ENCODE peak calls at places on chromosomes 4 and X, in eight cellular contexts. One of them, this sample, is unnamed.

GRCh38 chrX:72271091-72271490 is 6.0 kb downstream of the RPS4X start:
- DNase-seq in endothelial cell: no peak
- DNase-seq in DND-41: no peak
- DNase-seq in body of pancreas: no peak
- DNase-seq in GM10248: no peak
- DNase-seq in endothelial cell of umbilical vein: no peak
- DNase-seq in astrocyte of the cerebellum: no peak
- DNase-seq in WTC11: no peak
- DNase-seq in this sample: no peak

GRCh38 chr4:3861720-3862639 is 95.8 kb downstream of the ADRA2C start:
- DNase-seq in WTC11: peak; percentile 11
- DNase-seq in DND-41: no peak
- DNase-seq in GM10248: no peak
- DNase-seq in endothelial cell of umbilical vein: no peak
- DNase-seq in endothelial cell: no peak
- DNase-seq in astrocyte of the cerebellum: no peak
- DNase-seq in body of pancreas: no peak
- DNase-seq in this sample: no peak

GRCh38 chr4:48315728-48316630 is 25.4 kb upstream of the SLAIN2 start:
- DNase-seq in endothelial cell of umbilical vein: peak; percentile 64
- DNase-seq in GM10248: peak; percentile 60
- DNase-seq in endothelial cell: peak; percentile 23
- DNase-seq in DND-41: peak; percentile 20
- DNase-seq in WTC11: peak; percentile 16
- DNase-seq in astrocyte of the cerebellum: no peak
- DNase-seq in body of pancreas: no peak
- DNase-seq in this sample: no peak

GRCh38 chrX:13338985-13339384 is 19.1 kb upstream of the ATXN3L start:
- DNase-seq in DND-41: no peak
- DNase-seq in GM10248: no peak
- DNase-seq in body of pancreas: no peak
- DNase-seq in WTC11: no peak
- DNase-seq in astrocyte of the cerebellum: no peak
- DNase-seq in endothelial cell of umbilical vein: no peak
- DNase-seq in endothelial cell: no peak
- DNase-seq in this sample: no peak

GRCh38 chr4:153497091-153497531 is 31.0 kb downstream of the TMEM131L start:
- DNase-seq in astrocyte of the cerebellum: no peak
- DNase-seq in endothelial cell of umbilical vein: peak; percentile 43
- DNase-seq in WTC11: no peak
- DNase-seq in GM10248: no peak
- DNase-seq in body of pancreas: no peak
- DNase-seq in DND-41: no peak
- DNase-seq in endothelial cell: no peak
- DNase-seq in this sample: no peak

GRCh38 chr4:31104033-31104432 is 383.9 kb downstream of the PCDH7 start:
- DNase-seq in endothelial cell: no peak
- DNase-seq in endothelial cell of umbilical vein: no peak
- DNase-seq in astrocyte of the cerebellum: no peak
- DNase-seq in GM10248: no peak
- DNase-seq in DND-41: no peak
- DNase-seq in WTC11: no peak
- DNase-seq in body of pancreas: no peak
- DNase-seq in this sample: no peak

GRCh38 chr4:152189451-152190179 is 346.3 kb downstream of the FBXW7 start:
- DNase-seq in endothelial cell of umbilical vein: no peak
- DNase-seq in endothelial cell: no peak
- DNase-seq in DND-41: peak; percentile 69
- DNase-seq in GM10248: peak; percentile 30
- DNase-seq in body of pancreas: no peak
- DNase-seq in astrocyte of the cerebellum: no peak
- DNase-seq in WTC11: no peak
- DNase-seq in this sample: peak; percentile 14

GRCh38 chr4:95360911-95361695 is 187.7 kb downstream of the UNC5C start:
- DNase-seq in astrocyte of the cerebellum: no peak
- DNase-seq in GM10248: no peak
- DNase-seq in body of pancreas: no peak
- DNase-seq in DND-41: no peak
- DNase-seq in endothelial cell: no peak
- DNase-seq in WTC11: no peak
- DNase-seq in endothelial cell of umbilical vein: no peak
- DNase-seq in this sample: no peak

GRCh38 chrX:31223817-31224216 is 152.0 kb upstream of the FTHL17 start:
- DNase-seq in DND-41: no peak
- DNase-seq in WTC11: no peak
- DNase-seq in endothelial cell of umbilical vein: peak; percentile 36
- DNase-seq in GM10248: peak; percentile 19
- DNase-seq in astrocyte of the cerebellum: no peak
- DNase-seq in endothelial cell: no peak
- DNase-seq in body of pancreas: no peak
- DNase-seq in this sample: no peak

GRCh38 chrX:20362268-20363002 is 95.7 kb upstream of the RPS6KA3 start:
- DNase-seq in GM10248: no peak
- DNase-seq in astrocyte of the cerebellum: no peak
- DNase-seq in endothelial cell: no peak
- DNase-seq in DND-41: no peak
- DNase-seq in WTC11: no peak
- DNase-seq in body of pancreas: peak; percentile 26
- DNase-seq in endothelial cell of umbilical vein: peak; percentile 46
- DNase-seq in this sample: no peak

GRCh38 chr4:32752962-32753361 is 2032.8 kb downstream of the PCDH7 start:
- DNase-seq in DND-41: no peak
- DNase-seq in endothelial cell: no peak
- DNase-seq in GM10248: no peak
- DNase-seq in body of pancreas: no peak
- DNase-seq in WTC11: no peak
- DNase-seq in astrocyte of the cerebellum: no peak
- DNase-seq in endothelial cell of umbilical vein: no peak
- DNase-seq in this sample: no peak

GRCh38 chrX:154000051-154000450 is 19.7 kb downstream of the IRAK1 start:
- DNase-seq in endothelial cell: no peak
- DNase-seq in WTC11: no peak
- DNase-seq in astrocyte of the cerebellum: no peak
- DNase-seq in endothelial cell of umbilical vein: no peak
- DNase-seq in body of pancreas: no peak
- DNase-seq in DND-41: no peak
- DNase-seq in GM10248: no peak
- DNase-seq in this sample: no peak

GRCh38 chrX:154378059-154378798 is 866 bp upstream of the EMD start:
- DNase-seq in endothelial cell: peak; percentile 16
- DNase-seq in DND-41: peak; percentile 98
- DNase-seq in GM10248: peak; percentile 81
- DNase-seq in endothelial cell of umbilical vein: peak; percentile 70
- DNase-seq in WTC11: peak; percentile 29
- DNase-seq in body of pancreas: peak; percentile 67
- DNase-seq in astrocyte of the cerebellum: no peak
- DNase-seq in this sample: no peak

GRCh38 chr4:74375824-74376426 is 11.0 kb downstream of the EREG start:
- DNase-seq in endothelial cell: no peak
- DNase-seq in GM10248: no peak
- DNase-seq in astrocyte of the cerebellum: no peak
- DNase-seq in DND-41: no peak
- DNase-seq in endothelial cell of umbilical vein: no peak
- DNase-seq in WTC11: no peak
- DNase-seq in body of pancreas: no peak
- DNase-seq in this sample: no peak

GRCh38 chr4:16169491-16169890 is 56.8 kb downstream of the TAPT1 start:
- DNase-seq in WTC11: no peak
- DNase-seq in GM10248: no peak
- DNase-seq in astrocyte of the cerebellum: no peak
- DNase-seq in endothelial cell of umbilical vein: peak; percentile 37
- DNase-seq in DND-41: no peak
- DNase-seq in endothelial cell: no peak
- DNase-seq in body of pancreas: no peak
- DNase-seq in this sample: no peak

GRCh38 chrX:149962859-149963757 is 24.8 kb upstream of the EOLA2 start:
- DNase-seq in astrocyte of the cerebellum: peak; percentile 24
- DNase-seq in GM10248: peak; percentile 23
- DNase-seq in endothelial cell: peak; percentile 31
- DNase-seq in DND-41: peak; percentile 47
- DNase-seq in body of pancreas: peak; percentile 52
- DNase-seq in endothelial cell of umbilical vein: peak; percentile 59
- DNase-seq in WTC11: peak; percentile 24
- DNase-seq in this sample: peak; percentile 33

GRCh38 chrX:124555036-124555595 is 208.8 kb downstream of the SH2D1A start:
- DNase-seq in GM10248: no peak
- DNase-seq in DND-41: no peak
- DNase-seq in WTC11: no peak
- DNase-seq in astrocyte of the cerebellum: peak; percentile 1
- DNase-seq in endothelial cell: no peak
- DNase-seq in endothelial cell of umbilical vein: no peak
- DNase-seq in body of pancreas: no peak
- DNase-seq in this sample: no peak

GRCh38 chrX:54246866-54247265 is 63.8 kb upstream of the FAM120C start:
- DNase-seq in DND-41: no peak
- DNase-seq in GM10248: no peak
- DNase-seq in astrocyte of the cerebellum: no peak
- DNase-seq in WTC11: no peak
- DNase-seq in body of pancreas: no peak
- DNase-seq in endothelial cell of umbilical vein: no peak
- DNase-seq in endothelial cell: no peak
- DNase-seq in this sample: no peak

GRCh38 chrX:54248309-54248708 is 65.3 kb upstream of the FAM120C start:
- DNase-seq in WTC11: no peak
- DNase-seq in GM10248: peak; percentile 12
- DNase-seq in endothelial cell: no peak
- DNase-seq in endothelial cell of umbilical vein: peak; percentile 18
- DNase-seq in body of pancreas: no peak
- DNase-seq in DND-41: no peak
- DNase-seq in astrocyte of the cerebellum: no peak
- DNase-seq in this sample: no peak
- TF ChIP-seq CTCF in WTC11: no peak
- TF ChIP-seq CTCF in GM10248: peak; percentile 25
- TF ChIP-seq CTCF in endothelial cell: no peak
- TF ChIP-seq CTCF in endothelial cell of umbilical vein: no peak
- TF ChIP-seq CTCF in body of pancreas: peak; percentile 33
- TF ChIP-seq CTCF in DND-41: peak; percentile 42
- TF ChIP-seq CTCF in astrocyte of the cerebellum: peak; percentile 26
- TF ChIP-seq CTCF in this sample: no peak

GRCh38 chr4:52617467-52618017 is 41.6 kb downstream of the USP46 start:
- DNase-seq in astrocyte of the cerebellum: no peak
- DNase-seq in endothelial cell: no peak
- DNase-seq in DND-41: no peak
- DNase-seq in body of pancreas: no peak
- DNase-seq in WTC11: no peak
- DNase-seq in endothelial cell of umbilical vein: no peak
- DNase-seq in GM10248: no peak
- DNase-seq in this sample: no peak

GRCh38 chr4:52606766-52607165 is 52.3 kb downstream of the USP46 start:
- DNase-seq in WTC11: no peak
- DNase-seq in endothelial cell of umbilical vein: no peak
- DNase-seq in body of pancreas: no peak
- DNase-seq in astrocyte of the cerebellum: no peak
- DNase-seq in DND-41: no peak
- DNase-seq in GM10248: no peak
- DNase-seq in endothelial cell: no peak
- DNase-seq in this sample: no peak

GRCh38 chr4:52614241-52614640 is 44.9 kb downstream of the USP46 start:
- DNase-seq in endothelial cell: no peak
- DNase-seq in WTC11: no peak
- DNase-seq in GM10248: no peak
- DNase-seq in body of pancreas: no peak
- DNase-seq in endothelial cell of umbilical vein: no peak
- DNase-seq in DND-41: no peak
- DNase-seq in astrocyte of the cerebellum: no peak
- DNase-seq in this sample: no peak

GRCh38 chr4:52611030-52611555 is 48.0 kb downstream of the USP46 start:
- DNase-seq in DND-41: no peak
- DNase-seq in astrocyte of the cerebellum: no peak
- DNase-seq in GM10248: no peak
- DNase-seq in endothelial cell: no peak
- DNase-seq in WTC11: no peak
- DNase-seq in endothelial cell of umbilical vein: no peak
- DNase-seq in body of pancreas: no peak
- DNase-seq in this sample: no peak

GRCh38 chr4:52612341-52612740 is 46.8 kb downstream of the USP46 start:
- DNase-seq in endothelial cell: no peak
- DNase-seq in DND-41: no peak
- DNase-seq in body of pancreas: no peak
- DNase-seq in WTC11: no peak
- DNase-seq in GM10248: no peak
- DNase-seq in astrocyte of the cerebellum: no peak
- DNase-seq in endothelial cell of umbilical vein: no peak
- DNase-seq in this sample: no peak
- TF ChIP-seq CTCF in endothelial cell: no peak
- TF ChIP-seq CTCF in DND-41: no peak
- TF ChIP-seq CTCF in body of pancreas: no peak
- TF ChIP-seq CTCF in WTC11: no peak
- TF ChIP-seq CTCF in GM10248: no peak
- TF ChIP-seq CTCF in astrocyte of the cerebellum: no peak
- TF ChIP-seq CTCF in endothelial cell of umbilical vein: no peak
- TF ChIP-seq CTCF in this sample: no peak

GRCh38 chr4:24472514-24473308 is 111.6 kb downstream of the DHX15 start:
- DNase-seq in body of pancreas: peak; percentile 71
- DNase-seq in astrocyte of the cerebellum: no peak
- DNase-seq in endothelial cell of umbilical vein: peak; percentile 63
- DNase-seq in WTC11: peak; percentile 86
- DNase-seq in endothelial cell: peak; percentile 87
- DNase-seq in DND-41: peak; percentile 59
- DNase-seq in GM10248: peak; percentile 80
- DNase-seq in this sample: peak; percentile 85
- TF ChIP-seq CTCF in body of pancreas: peak; percentile 73
- TF ChIP-seq CTCF in astrocyte of the cerebellum: peak; percentile 76
- TF ChIP-seq CTCF in endothelial cell of umbilical vein: peak; percentile 79
- TF ChIP-seq CTCF in WTC11: peak; percentile 79
- TF ChIP-seq CTCF in endothelial cell: peak; percentile 82
- TF ChIP-seq CTCF in DND-41: peak; percentile 45
- TF ChIP-seq CTCF in GM10248: peak; percentile 60
- TF ChIP-seq CTCF in this sample: peak; percentile 75

GRCh38 chrX:118062048-118062789 is 54.4 kb downstream of the KLHL13 start:
- DNase-seq in DND-41: no peak
- DNase-seq in GM10248: no peak
- DNase-seq in astrocyte of the cerebellum: no peak
- DNase-seq in body of pancreas: no peak
- DNase-seq in WTC11: no peak
- DNase-seq in endothelial cell of umbilical vein: no peak
- DNase-seq in endothelial cell: no peak
- DNase-seq in this sample: no peak

GRCh38 chrX:118062817-118063615 is 53.6 kb downstream of the KLHL13 start:
- DNase-seq in endothelial cell: no peak
- DNase-seq in body of pancreas: no peak
- DNase-seq in astrocyte of the cerebellum: no peak
- DNase-seq in WTC11: no peak
- DNase-seq in GM10248: no peak
- DNase-seq in DND-41: no peak
- DNase-seq in endothelial cell of umbilical vein: no peak
- DNase-seq in this sample: no peak

GRCh38 chrX:118056870-118057269 is 59.7 kb downstream of the KLHL13 start:
- DNase-seq in WTC11: no peak
- DNase-seq in body of pancreas: no peak
- DNase-seq in DND-41: no peak
- DNase-seq in endothelial cell of umbilical vein: no peak
- DNase-seq in astrocyte of the cerebellum: no peak
- DNase-seq in endothelial cell: no peak
- DNase-seq in GM10248: no peak
- DNase-seq in this sample: no peak

DNA sequence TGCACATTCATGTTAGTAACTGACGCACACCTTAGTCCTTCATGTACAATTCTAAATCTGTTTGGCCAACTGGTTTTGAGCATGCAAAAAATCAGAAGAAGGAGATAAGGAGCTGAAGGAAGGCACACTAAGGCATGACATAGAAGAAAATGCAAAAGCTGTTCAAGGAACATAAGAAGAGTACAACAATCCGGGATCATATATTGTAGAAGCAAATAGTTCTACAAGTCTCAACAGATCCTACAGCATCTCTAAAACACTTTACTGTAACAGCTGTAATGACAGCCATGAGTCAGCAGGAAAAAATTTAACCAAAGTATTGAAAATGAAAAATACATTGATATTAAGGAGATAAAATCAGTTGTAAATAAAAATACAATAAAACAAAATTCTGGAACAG is 57.7 kb downstream of the KLHL13 start:
- DNase-seq in WTC11: no peak
- DNase-seq in body of pancreas: no peak
- DNase-seq in endothelial cell: no peak
- DNase-seq in astrocyte of the cerebellum: no peak
- DNase-seq in DND-41: no peak
- DNase-seq in GM10248: no peak
- DNase-seq in endothelial cell of umbilical vein: no peak
- DNase-seq in this sample: no peak
- TF ChIP-seq CTCF in WTC11: no peak
- TF ChIP-seq CTCF in body of pancreas: no peak
- TF ChIP-seq CTCF in endothelial cell: no peak
- TF ChIP-seq CTCF in astrocyte of the cerebellum: no peak
- TF ChIP-seq CTCF in DND-41: no peak
- TF ChIP-seq CTCF in GM10248: no peak
- TF ChIP-seq CTCF in endothelial cell of umbilical vein: no peak
- TF ChIP-seq CTCF in this sample: no peak